ENCODE peak calls at places on chromosomes 11 and 22, in four cellular contexts. E is heart right ventricle, J is ovary, A is MG63. I is an unnamed sample. For H3K9me3, the result is how much of the 10 kb centered on the place peaks cover.

GRCh38 chr11:66008468-66009101 is 3.2 kb upstream of the CST6 start:
- DNase-seq in E (no peak), J (no peak), A (no peak), I (peak)

GRCh38 chr11:78221396-78222315 is 32.9 kb downstream of the USP35 start:
- DNase-seq in J (no peak), E (no peak), A (no peak), I (no peak)

GRCh38 chr11:61996933-61997332 is 29.5 kb upstream of the FTH1 start:
- DNase-seq in J (no peak), A (no peak), E (no peak), I (no peak)

GRCh38 chr11:80146231-80146630 is 705.4 kb upstream of the TENM4 start:
- DNase-seq in A (no peak), J (no peak), E (no peak), I (no peak)

GRCh38 chr22:20186183-20186870 is 35.5 kb upstream of the CCDC188 start:
- DNase-seq in E (no peak), J (no peak), A (no peak), I (peak)

GRCh38 chr11:75376175-75376574 is 23.1 kb upstream of the RPS3 start:
- DNase-seq in E (no peak), A (no peak), J (no peak), I (no peak)

GRCh38 chr22:38029901-38030300 is 27.3 kb upstream of the PICK1 start:
- DNase-seq in E (no peak), J (no peak), A (no peak), I (no peak)

GRCh38 chr11:78432058-78432515 is 14.5 kb upstream of the GAB2 start:
- DNase-seq in J (no peak), E (no peak), A (peak), I (no peak)

GRCh38 chr11:63838150-63838681 is 694 bp upstream of the MARK2 start:
- DNase-seq in J (peak), A (no peak), E (no peak), I (no peak)

GRCh38 chr11:20110908-20111669 is 49.2 kb downstream of the DBX1 start:
- DNase-seq in A (peak), E (peak), J (no peak), I (peak)

GRCh38 chr11:116869610-116870009 is 32.2 kb upstream of the APOA1 start:
- DNase-seq in A (no peak), J (no peak), E (no peak), I (no peak)

GRCh38 chr11:78363018-78363619 is 54.5 kb downstream of the GAB2 start:
- DNase-seq in E (no peak), J (no peak), A (no peak), I (no peak)

GRCh38 chr11:120652705-120653335 is 141.3 kb downstream of the GRIK4 start:
- DNase-seq in A (no peak), J (no peak), E (no peak), I (peak)

GRCh38 chr11:113014731-113015455 is 53.7 kb downstream of the NCAM1 start:
- DNase-seq in E (peak), J (no peak), A (no peak), I (no peak)

GRCh38 chr22:19523240-19524169 is 705 bp downstream of the CLDN5 start:
- DNase-seq in J (no peak), E (no peak), A (no peak), I (no peak)

DNA sequence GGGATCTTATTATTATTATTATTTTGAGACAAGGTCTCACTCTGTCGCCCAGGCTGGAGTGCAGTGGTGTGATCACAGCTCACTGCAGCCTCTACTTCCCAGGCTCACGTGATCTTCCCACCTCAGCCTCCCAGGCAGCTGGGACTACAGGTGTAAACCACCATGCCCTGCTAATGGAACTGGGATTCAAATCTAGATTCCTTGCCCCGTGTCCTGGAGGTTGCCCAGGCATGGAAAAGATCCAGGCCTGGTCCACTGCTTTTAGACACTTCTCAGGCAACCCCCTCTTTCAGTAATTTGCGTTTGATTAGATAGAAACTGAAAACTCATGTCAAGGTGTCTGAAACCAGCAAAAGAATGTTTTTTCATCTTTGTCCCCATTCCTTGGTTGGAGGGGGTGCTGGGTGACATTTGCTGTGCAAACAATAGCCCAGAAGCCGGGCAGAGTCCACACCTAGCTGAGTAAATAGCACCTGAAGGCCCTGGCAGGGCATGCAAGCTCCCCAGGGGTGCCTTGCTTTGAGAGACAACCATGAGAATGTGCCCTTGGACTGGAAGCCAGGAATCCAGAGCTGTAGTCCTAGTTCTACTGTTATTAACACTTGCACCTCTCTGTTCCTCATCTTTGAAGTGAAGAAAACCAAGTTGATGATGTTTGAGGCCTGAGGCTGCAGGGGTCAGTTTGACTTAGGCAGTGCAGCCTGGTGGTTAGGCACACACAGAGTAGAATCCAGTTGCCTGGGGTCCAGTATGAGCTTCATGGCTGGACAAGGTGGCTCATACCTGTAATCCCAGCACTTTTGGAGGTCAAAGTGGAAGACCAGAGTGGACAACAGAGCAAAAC is 19.1 kb upstream of the XBP1 start:
- DNase-seq in J (no peak), E (no peak), A (no peak), I (no peak)
- H3K4me3 ChIP-seq in J (no peak), E (no peak), A (no peak), I (no peak)

GRCh38 chr22:49656291-49656851 is 171.3 kb downstream of the BRD1 start:
- DNase-seq in A (no peak), J (no peak), E (no peak), I (no peak)
- H3K9me3 ChIP-seq in A (under half), J (under half), E (under half), I (under half)

GRCh38 chr11:14972581-14973490 is 685 bp upstream of the CALCA start:
- DNase-seq in A (no peak), J (no peak), E (no peak), I (no peak)
- H3K4me3 ChIP-seq in A (no peak), J (no peak), E (no peak), I (no peak)

GRCh38 chr11:96014234-96014633 is 90.3 kb upstream of the MTMR2 start:
- DNase-seq in J (no peak), A (no peak), E (no peak), I (no peak)

GRCh38 chr11:96010683-96011082 is 86.8 kb upstream of the MTMR2 start:
- DNase-seq in A (no peak), J (no peak), E (no peak), I (no peak)

GRCh38 chr11:96015911-96016565 is 92.1 kb upstream of the MTMR2 start:
- DNase-seq in J (no peak), E (no peak), A (no peak), I (no peak)

GRCh38 chr11:96012086-96012824 is 88.3 kb upstream of the MTMR2 start:
- DNase-seq in E (peak), A (no peak), J (no peak), I (peak)

DNA sequence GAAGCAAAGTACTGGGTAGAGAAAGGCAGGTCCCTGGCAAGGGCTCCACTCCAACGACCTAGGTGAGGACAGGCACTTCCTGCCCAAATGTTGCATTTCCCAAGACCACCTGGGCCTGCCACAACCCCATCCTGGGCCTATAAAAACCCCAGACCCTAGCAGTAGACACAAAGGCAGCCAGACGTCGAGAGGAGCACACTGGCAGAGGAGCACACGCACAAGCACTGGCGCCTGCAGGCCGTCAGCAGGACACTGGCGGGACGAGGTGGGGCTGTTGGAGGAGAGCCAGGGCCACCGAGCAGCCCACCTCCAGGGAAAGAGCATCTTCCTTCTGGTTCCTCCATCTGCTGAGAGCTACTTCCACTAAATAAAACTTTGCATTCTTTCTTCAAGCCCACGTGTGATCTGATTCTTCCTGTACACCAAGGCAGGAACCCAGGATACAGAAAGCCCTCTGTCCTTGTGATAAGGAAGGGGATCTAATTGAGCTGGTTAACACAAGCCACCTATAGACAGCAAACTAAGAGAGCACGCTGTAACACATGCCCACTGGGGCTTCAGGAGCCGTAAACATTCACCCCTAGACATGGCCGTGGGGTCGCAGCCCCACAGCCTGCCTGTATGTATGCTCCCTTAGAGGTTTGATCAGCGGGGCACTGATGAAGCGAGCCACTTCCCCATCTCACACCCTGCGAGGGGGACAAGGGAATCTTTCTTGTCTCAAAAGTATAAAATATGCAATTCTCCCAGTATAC is 89.7 kb upstream of the MTMR2 start:
- DNase-seq in A (no peak), E (no peak), J (no peak), I (no peak)
- H3K9me3 ChIP-seq in A (under half), E (under half), J (under half), I (under half)

GRCh38 chr11:127998421-127998820 is 588.9 kb downstream of the ETS1 start:
- DNase-seq in J (no peak), A (no peak), E (no peak), I (no peak)
- H3K4me3 ChIP-seq in J (no peak), A (no peak), E (no peak), I (no peak)

GRCh38 chr22:49670610-49671330 is 156.9 kb downstream of the BRD1 start:
- DNase-seq in J (peak), E (peak), A (no peak), I (no peak)
- H3K9me3 ChIP-seq in J (under half), E (under half), A (under half), I (under half)

DNA sequence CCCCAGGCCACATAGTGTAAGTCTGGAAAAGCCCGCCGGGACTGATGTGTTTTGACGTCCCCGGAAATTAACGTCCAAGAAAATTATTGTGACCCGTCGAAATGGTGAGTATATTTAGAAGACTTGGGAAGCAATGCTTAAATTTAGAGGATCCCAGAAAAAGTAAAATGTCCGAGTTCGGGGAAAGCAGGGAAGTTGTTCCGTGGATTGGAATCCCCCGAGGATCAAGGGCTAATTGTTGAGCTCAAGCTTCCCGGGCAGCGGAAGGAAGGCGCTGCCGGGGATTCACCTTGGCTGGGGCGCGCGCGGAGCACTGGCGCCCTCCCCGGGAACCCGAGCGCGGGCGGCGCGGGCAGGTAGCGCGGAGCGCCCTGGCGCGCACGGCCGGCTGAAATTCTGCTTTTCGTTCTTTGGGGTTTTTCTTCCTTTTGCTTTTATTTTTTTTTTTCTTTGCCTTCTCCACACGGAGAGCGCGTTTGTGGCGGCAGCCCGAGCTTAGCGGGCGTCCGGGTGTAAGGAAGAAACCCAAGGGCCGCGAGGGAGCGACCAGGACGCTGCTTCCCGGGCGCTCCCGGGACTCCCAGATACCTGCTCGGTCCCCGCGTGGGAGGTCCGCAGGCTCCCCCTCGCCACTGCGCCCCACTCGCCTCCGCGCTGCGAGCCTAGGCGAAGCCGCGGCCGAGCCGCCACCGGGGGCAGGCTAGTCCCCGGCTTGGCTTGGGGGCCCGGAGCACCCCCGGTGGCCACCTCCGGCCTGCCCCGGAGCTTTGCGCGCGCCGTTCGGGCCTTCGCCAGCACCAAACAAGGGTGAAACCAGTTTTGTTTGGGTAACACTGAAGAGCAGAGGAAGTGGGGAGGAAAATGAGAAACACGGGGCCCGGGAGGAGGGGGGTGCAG is 4.7 kb upstream of the IGF2 start:
- DNase-seq in A (no peak), E (no peak), J (no peak), I (no peak)
- H3K4me3 ChIP-seq in A (no peak), E (peak), J (no peak), I (no peak)

DNA sequence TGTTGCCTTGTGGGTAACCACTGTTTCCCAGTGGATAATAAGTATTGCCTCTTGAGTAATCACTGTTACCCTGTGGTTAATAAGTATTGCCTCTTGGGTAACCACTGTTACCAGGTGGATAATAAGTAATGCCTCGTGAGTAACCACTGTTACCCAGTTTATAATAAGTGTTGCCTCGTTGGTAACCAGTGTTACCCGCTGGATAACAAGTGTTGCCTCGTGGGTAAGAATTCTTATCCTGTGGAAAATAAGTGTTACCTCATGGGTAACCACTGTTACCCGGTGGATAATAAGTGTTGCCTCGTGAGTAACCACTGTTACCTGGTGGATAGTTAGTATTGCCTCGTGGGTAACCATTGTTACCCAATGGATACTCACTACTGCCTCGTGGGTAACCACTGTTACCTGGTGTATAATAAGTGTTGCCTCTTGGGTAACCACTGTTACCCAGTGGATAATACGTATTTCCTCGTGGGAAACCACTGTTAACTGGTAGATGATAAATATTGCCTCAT is 24.1 kb upstream of the NXPE4 start:
- DNase-seq in A (no peak), J (no peak), E (no peak), I (no peak)
- H3K9me3 ChIP-seq in A (under half), J (under half), E (under half), I (under half)

I was measured in Karpas-422.